ENCODE peak calls at places on chromosomes 6 and 20, in seven cellular contexts. One of them, this sample, is unnamed.
A peak's percentile ranks its signal among the peaks of the same experiment; 100 is the strongest.

GRCh38 chr20:32849577-32849976 is 9.1 kb upstream of the EFCAB8 start:
- ATAC-seq in HCT116: no peak
- ATAC-seq in pancreas: no peak
- ATAC-seq in naive thymus-derived CD8-positive, alpha-beta T cell: no peak
- ATAC-seq in RWPE2: no peak
- ATAC-seq in heart left ventricle: no peak
- ATAC-seq in Right ventricle myocardium inferior: no peak
- ATAC-seq in this sample: no peak

GRCh38 chr6:150177260-150178246 is 34.7 kb downstream of the PPP1R14C start:
- ATAC-seq in pancreas: peak; percentile 88
- ATAC-seq in RWPE2: no peak
- ATAC-seq in HCT116: no peak
- ATAC-seq in naive thymus-derived CD8-positive, alpha-beta T cell: no peak
- ATAC-seq in Right ventricle myocardium inferior: peak; percentile 84
- ATAC-seq in heart left ventricle: peak; percentile 79
- ATAC-seq in this sample: no peak

GRCh38 chr6:142900467-142900961 is 44.5 kb downstream of the HIVEP2 start:
- ATAC-seq in pancreas: no peak
- ATAC-seq in heart left ventricle: no peak
- ATAC-seq in HCT116: no peak
- ATAC-seq in Right ventricle myocardium inferior: peak; percentile 51
- ATAC-seq in RWPE2: no peak
- ATAC-seq in naive thymus-derived CD8-positive, alpha-beta T cell: peak; percentile 74
- ATAC-seq in this sample: no peak

GRCh38 chr20:48986899-48987298 is 59.2 kb upstream of the CSE1L start:
- ATAC-seq in RWPE2: no peak
- ATAC-seq in heart left ventricle: no peak
- ATAC-seq in naive thymus-derived CD8-positive, alpha-beta T cell: no peak
- ATAC-seq in pancreas: no peak
- ATAC-seq in Right ventricle myocardium inferior: no peak
- ATAC-seq in HCT116: peak; percentile 74
- ATAC-seq in this sample: no peak

GRCh38 chr20:62274332-62275262 is 28.2 kb upstream of the ADRM1 start:
- ATAC-seq in HCT116: no peak
- ATAC-seq in Right ventricle myocardium inferior: no peak
- ATAC-seq in pancreas: no peak
- ATAC-seq in heart left ventricle: peak; percentile 36
- ATAC-seq in naive thymus-derived CD8-positive, alpha-beta T cell: no peak
- ATAC-seq in RWPE2: peak; percentile 20
- ATAC-seq in this sample: no peak

GRCh38 chr6:21935561-21936028 is 342.0 kb downstream of the SOX4 start:
- ATAC-seq in naive thymus-derived CD8-positive, alpha-beta T cell: no peak
- ATAC-seq in RWPE2: no peak
- ATAC-seq in HCT116: peak; percentile 95
- ATAC-seq in Right ventricle myocardium inferior: no peak
- ATAC-seq in pancreas: peak; percentile 65
- ATAC-seq in heart left ventricle: no peak
- ATAC-seq in this sample: peak; percentile 55

GRCh38 chr6:35044771-35045275 is 96.3 kb downstream of the TCP11 start:
- ATAC-seq in naive thymus-derived CD8-positive, alpha-beta T cell: no peak
- ATAC-seq in RWPE2: no peak
- ATAC-seq in pancreas: peak; percentile 36
- ATAC-seq in Right ventricle myocardium inferior: no peak
- ATAC-seq in HCT116: no peak
- ATAC-seq in heart left ventricle: peak; percentile 33
- ATAC-seq in this sample: peak; percentile 75

GRCh38 chr6:42294759-42295158 is 77.1 kb upstream of the MRPS10 start:
- ATAC-seq in Right ventricle myocardium inferior: no peak
- ATAC-seq in heart left ventricle: no peak
- ATAC-seq in naive thymus-derived CD8-positive, alpha-beta T cell: no peak
- ATAC-seq in RWPE2: peak; percentile 96
- ATAC-seq in HCT116: peak; percentile 97
- ATAC-seq in pancreas: peak; percentile 19
- ATAC-seq in this sample: peak; percentile 93

GRCh38 chr6:133218831-133219230 is 22.3 kb upstream of the EYA4 start:
- ATAC-seq in HCT116: no peak
- ATAC-seq in naive thymus-derived CD8-positive, alpha-beta T cell: no peak
- ATAC-seq in heart left ventricle: no peak
- ATAC-seq in pancreas: no peak
- ATAC-seq in RWPE2: no peak
- ATAC-seq in Right ventricle myocardium inferior: no peak
- ATAC-seq in this sample: no peak

GRCh38 chr6:128275030-128275429 is 245.4 kb downstream of the PTPRK start:
- ATAC-seq in naive thymus-derived CD8-positive, alpha-beta T cell: no peak
- ATAC-seq in heart left ventricle: no peak
- ATAC-seq in RWPE2: peak; percentile 64
- ATAC-seq in pancreas: no peak
- ATAC-seq in HCT116: no peak
- ATAC-seq in Right ventricle myocardium inferior: no peak
- ATAC-seq in this sample: no peak

GRCh38 chr20:61785567-61785816 is 280.2 kb downstream of the TAF4 start:
- ATAC-seq in HCT116: no peak
- ATAC-seq in heart left ventricle: no peak
- ATAC-seq in pancreas: no peak
- ATAC-seq in Right ventricle myocardium inferior: no peak
- ATAC-seq in RWPE2: no peak
- ATAC-seq in naive thymus-derived CD8-positive, alpha-beta T cell: no peak
- ATAC-seq in this sample: no peak

GRCh38 chr20:57714409-57715267 is 4.8 kb upstream of the PMEPA1 start:
- ATAC-seq in Right ventricle myocardium inferior: no peak
- ATAC-seq in RWPE2: peak; percentile 19
- ATAC-seq in pancreas: no peak
- ATAC-seq in naive thymus-derived CD8-positive, alpha-beta T cell: no peak
- ATAC-seq in heart left ventricle: no peak
- ATAC-seq in HCT116: no peak
- ATAC-seq in this sample: no peak

GRCh38 chr6:109393882-109394281 is 11.6 kb upstream of the CD164 start:
- ATAC-seq in HCT116: peak; percentile 78
- ATAC-seq in RWPE2: peak; percentile 77
- ATAC-seq in naive thymus-derived CD8-positive, alpha-beta T cell: no peak
- ATAC-seq in pancreas: no peak
- ATAC-seq in heart left ventricle: no peak
- ATAC-seq in Right ventricle myocardium inferior: no peak
- ATAC-seq in this sample: peak; percentile 96

GRCh38 chr20:20755227-20755626 is 42.8 kb upstream of the RALGAPA2 start:
- ATAC-seq in Right ventricle myocardium inferior: no peak
- ATAC-seq in naive thymus-derived CD8-positive, alpha-beta T cell: no peak
- ATAC-seq in RWPE2: no peak
- ATAC-seq in heart left ventricle: no peak
- ATAC-seq in pancreas: no peak
- ATAC-seq in HCT116: no peak
- ATAC-seq in this sample: no peak

GRCh38 chr6:5123296-5124135 is 38.4 kb downstream of the PPP1R3G start:
- ATAC-seq in RWPE2: no peak
- ATAC-seq in naive thymus-derived CD8-positive, alpha-beta T cell: no peak
- ATAC-seq in pancreas: no peak
- ATAC-seq in HCT116: no peak
- ATAC-seq in Right ventricle myocardium inferior: no peak
- ATAC-seq in heart left ventricle: no peak
- ATAC-seq in this sample: no peak

GRCh38 chr6:47729457-47729856 is 31.1 kb downstream of the ADGRF4 start:
- ATAC-seq in naive thymus-derived CD8-positive, alpha-beta T cell: no peak
- ATAC-seq in heart left ventricle: peak; percentile 57
- ATAC-seq in pancreas: no peak
- ATAC-seq in Right ventricle myocardium inferior: peak; percentile 57
- ATAC-seq in HCT116: no peak
- ATAC-seq in RWPE2: no peak
- ATAC-seq in this sample: peak; percentile 6

GRCh38 chr6:3346476-3346875 is 87.7 kb downstream of the PSMG4 start:
- ATAC-seq in RWPE2: no peak
- ATAC-seq in naive thymus-derived CD8-positive, alpha-beta T cell: no peak
- ATAC-seq in Right ventricle myocardium inferior: no peak
- ATAC-seq in HCT116: no peak
- ATAC-seq in pancreas: peak; percentile 26
- ATAC-seq in heart left ventricle: peak; percentile 11
- ATAC-seq in this sample: no peak

GRCh38 chr20:12063106-12063505 is 145.4 kb downstream of the BTBD3 start:
- ATAC-seq in RWPE2: no peak
- ATAC-seq in Right ventricle myocardium inferior: no peak
- ATAC-seq in HCT116: no peak
- ATAC-seq in pancreas: no peak
- ATAC-seq in heart left ventricle: no peak
- ATAC-seq in naive thymus-derived CD8-positive, alpha-beta T cell: no peak
- ATAC-seq in this sample: no peak